ENCODE peak calls at places on chromosomes 13 and 19, in four cellular contexts. U is K562, N is HL-60, K is GM12878. E is an unnamed sample.

GRCh38 chr13:41668130-41668757 is 210.9 kb downstream of the RGCC start:
- DNase-seq in K (peak), N (peak), U (peak), E (no peak)

GRCh38 chr13:102620512-102620911 is 23.7 kb downstream of the TPP2 start:
- DNase-seq in K (no peak), U (no peak), N (no peak), E (no peak)

GRCh38 chr13:60788156-60788829 is 391.3 kb downstream of the TDRD3 start:
- DNase-seq in U (no peak), N (no peak), K (no peak), E (no peak)

GRCh38 chr13:21318891-21319532 is 140.1 kb downstream of the ZDHHC20 start:
- DNase-seq in K (no peak), N (no peak), U (no peak), E (no peak)

GRCh38 chr13:113393572-113394503 is 29.9 kb upstream of the GRTP1 start:
- DNase-seq in U (peak), N (no peak), K (peak), E (peak)

GRCh38 chr13:93226623-93227279 is at the start of gene GPC6:
- DNase-seq in N (no peak), U (peak), K (no peak), E (no peak)

GRCh38 chr19:58544591-58545285 is 874 bp downstream of the TRIM28 start:
- DNase-seq in U (peak), N (no peak), K (no peak), E (peak)

GRCh38 chr19:43780706-43781525 is at the start of gene KCNN4:
- DNase-seq in K (no peak), U (peak), N (peak), E (peak)

GRCh38 chr13:77022341-77022740 is 4.6 kb downstream of the FBXL3 start:
- DNase-seq in K (no peak), N (no peak), U (no peak), E (no peak)

GRCh38 chr13:97855570-97855970 is 97.9 kb upstream of the IPO5 start:
- DNase-seq in K (peak), U (peak), N (peak), E (no peak)

GRCh38 chr19:42695811-42696503 is 44.3 kb downstream of the PSG3 start:
- DNase-seq in K (no peak), N (no peak), U (no peak), E (no peak)

GRCh38 chr13:32811297-32811800 is 204.9 kb upstream of the KL start:
- DNase-seq in U (no peak), N (no peak), K (peak), E (peak)

GRCh38 chr13:25630327-25630726 is 258.6 kb downstream of the ATP8A2 start:
- DNase-seq in K (no peak), N (no peak), U (no peak), E (no peak)

GRCh38 chr19:49862411-49863253 is 4.7 kb downstream of the PNKP start:
- DNase-seq in U (peak), K (no peak), N (no peak), E (no peak)

GRCh38 chr13:84400711-84401110 is 518.4 kb upstream of the SLITRK1 start:
- DNase-seq in N (no peak), K (no peak), U (no peak), E (no peak)

GRCh38 chr19:4929186-4929585 is 19.9 kb downstream of the UHRF1 start:
- DNase-seq in U (no peak), K (no peak), N (no peak), E (no peak)

GRCh38 chr13:78497702-78498319 is 105.5 kb downstream of the POU4F1 start:
- DNase-seq in K (no peak), U (no peak), N (no peak), E (no peak)

GRCh38 chr13:78875792-78876580 is 217.0 kb upstream of the OBI1 start:
- DNase-seq in K (no peak), U (no peak), N (no peak), E (peak)

GRCh38 chr13:114089751-114090400 is 42.5 kb downstream of the RASA3 start:
- DNase-seq in N (no peak), U (no peak), K (no peak), E (no peak)

GRCh38 chr19:45499196-45500180 is 1.2 kb downstream of the PPM1N start:
- DNase-seq in N (no peak), U (peak), K (no peak), E (no peak)

GRCh38 chr13:100547805-100548204 is 40.8 kb downstream of the GGACT start:
- DNase-seq in N (no peak), U (no peak), K (no peak), E (no peak)

GRCh38 chr19:5896365-5897076 is 7.1 kb downstream of the NDUFA11 start:
- DNase-seq in U (no peak), N (no peak), K (no peak), E (no peak)

GRCh38 chr19:2887391-2887914 is 13.3 kb upstream of the ZNF57 start:
- DNase-seq in U (peak), N (peak), K (no peak), E (no peak)

GRCh38 chr13:29436291-29436690 is 159.2 kb downstream of the SLC7A1 start:
- DNase-seq in K (no peak), U (no peak), N (no peak), E (no peak)

GRCh38 chr19:1131718-1132552 is 28.1 kb downstream of the GPX4 start:
- DNase-seq in K (peak), U (peak), N (peak), E (peak)

GRCh38 chr13:99974296-99974938 is 2.9 kb upstream of the ZIC5 start:
- DNase-seq in U (no peak), N (no peak), K (no peak), E (no peak)

GRCh38 chr19:10505583-10506229 is 2.5 kb upstream of the KEAP1 start:
- DNase-seq in K (no peak), U (peak), N (peak), E (no peak)

GRCh38 chr19:32373614-32374295 is 28.3 kb downstream of the ZNF507 start:
- DNase-seq in N (no peak), K (no peak), U (peak), E (no peak)

GRCh38 chr13:42066542-42066941 is 18.1 kb downstream of the DGKH start:
- DNase-seq in U (no peak), N (no peak), K (no peak), E (no peak)

GRCh38 chr19:48333467-48334384 is 8.4 kb downstream of the EMP3 start:
- DNase-seq in K (peak), U (peak), N (peak), E (peak)

GRCh38 chr19:23070353-23070781 is 46.5 kb upstream of the ZNF730 start:
- DNase-seq in N (no peak), U (peak), K (no peak), E (peak)

GRCh38 chr13:111217661-111218060 is 102.6 kb downstream of the ARHGEF7 start:
- DNase-seq in N (no peak), K (no peak), U (no peak), E (no peak)

GRCh38 chr13:50014404-50014803 is 840 bp upstream of the KCNRG start:
- DNase-seq in K (no peak), U (peak), N (no peak), E (no peak)

GRCh38 chr13:45082964-45083363 is 37.3 kb upstream of the GTF2F2 start:
- DNase-seq in U (no peak), K (no peak), N (no peak), E (no peak)

GRCh38 chr19:6076675-6077463 is 33.4 kb downstream of the RFX2 start:
- DNase-seq in K (no peak), N (peak), U (no peak), E (no peak)

GRCh38 chr19:447816-448546 is 12.9 kb downstream of the SHC2 start:
- DNase-seq in K (no peak), N (no peak), U (no peak), E (no peak)

GRCh38 chr13:24680258-24680920 is at the start of gene ATP12A:
- DNase-seq in U (no peak), N (no peak), K (no peak), E (peak)

GRCh38 chr13:110560606-110561334 is 752 bp downstream of the RAB20 start:
- DNase-seq in N (no peak), K (no peak), U (no peak), E (peak)

DNA sequence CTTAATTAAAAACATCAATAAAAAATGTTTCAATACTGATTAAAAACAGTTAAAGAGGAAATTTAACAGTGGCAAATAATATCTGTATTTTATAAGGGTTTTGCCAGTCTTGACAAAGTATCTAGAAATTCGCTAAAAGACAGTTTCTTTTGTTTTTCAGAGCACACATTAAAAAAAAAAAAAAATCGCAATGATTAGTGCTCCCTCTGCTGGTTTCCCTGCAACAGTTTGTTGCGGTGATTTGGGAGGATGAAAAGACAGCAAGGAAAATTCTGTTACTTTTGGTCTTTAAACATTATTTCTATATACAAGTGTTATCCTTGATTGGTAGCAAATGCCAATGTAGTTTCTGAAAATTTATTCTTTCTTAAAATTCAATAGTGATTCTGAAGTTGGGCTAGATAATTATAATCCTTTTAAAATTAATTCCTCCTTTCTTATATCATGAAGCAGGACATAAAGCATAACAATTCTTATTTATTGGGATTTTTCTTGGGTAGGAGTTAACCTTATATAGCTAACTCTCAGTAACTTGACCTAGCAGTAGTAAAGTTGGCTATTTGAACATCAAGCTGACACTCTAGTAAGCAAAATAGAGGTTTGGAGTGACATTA is 23.1 kb upstream of the SPRY2 start:
- DNase-seq in K (no peak), N (no peak), U (no peak), E (no peak)
- TF ChIP-seq SPI1 in K (no peak), N (no peak), U (no peak), E (no peak)

GRCh38 chr19:13045812-13046211 is 50.5 kb downstream of the NFIX start:
- DNase-seq in K (no peak), N (no peak), U (no peak), E (no peak)
- TF ChIP-seq POLR2AphosphoS5 in K (no peak), N (no peak), U (no peak), E (no peak)

GRCh38 chr13:95087746-95088305 is 213.4 kb downstream of the ABCC4 start:
- DNase-seq in K (no peak), U (no peak), N (peak), E (no peak)
- TF ChIP-seq SPI1 in K (no peak), U (no peak), N (no peak), E (no peak)

GRCh38 chr19:18017275-18018083 is 9.5 kb downstream of the ARRDC2 start:
- DNase-seq in N (no peak), U (peak), K (no peak), E (no peak)

GRCh38 chr19:18020212-18021067 is 12.5 kb downstream of the ARRDC2 start:
- DNase-seq in U (peak), K (no peak), N (no peak), E (no peak)

GRCh38 chr19:18023596-18024212 is 15.7 kb downstream of the ARRDC2 start:
- DNase-seq in N (peak), K (no peak), U (peak), E (no peak)

GRCh38 chr19:18027151-18027550 is 19.2 kb downstream of the ARRDC2 start:
- DNase-seq in K (no peak), N (no peak), U (no peak), E (no peak)

DNA sequence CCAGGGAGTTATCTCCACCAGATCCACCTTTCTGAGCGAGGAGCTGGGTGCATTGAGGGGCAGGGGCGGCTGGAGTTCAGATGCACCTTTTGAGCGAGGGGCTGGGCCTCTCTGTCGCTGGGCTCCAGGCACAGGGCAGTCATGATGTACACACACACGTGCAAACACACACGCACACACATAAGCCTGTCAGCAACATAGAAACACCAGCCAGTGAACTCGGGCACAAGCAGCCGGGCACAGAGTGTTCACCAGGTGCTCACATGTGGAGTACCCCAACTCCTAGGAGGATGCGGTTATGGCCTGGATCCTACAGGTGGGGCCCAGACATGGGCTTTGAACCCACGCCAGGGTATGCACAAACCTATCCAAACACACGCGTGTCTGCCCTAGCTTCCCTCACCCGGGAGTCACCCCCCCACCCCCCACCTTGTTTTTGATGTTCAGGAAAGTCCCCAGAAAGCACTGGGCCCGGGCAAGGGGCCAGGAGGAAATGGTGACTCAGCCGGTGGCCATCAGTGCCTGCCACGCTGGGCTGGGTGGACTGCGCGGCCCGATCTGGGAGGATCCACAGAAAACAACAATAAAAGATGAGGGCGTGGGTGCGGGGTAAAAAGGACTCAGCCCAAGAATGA is 13.3 kb downstream of the ARRDC2 start:
- DNase-seq in U (peak), N (no peak), K (no peak), E (no peak)
- TF ChIP-seq POLR2AphosphoS5 in U (peak), N (no peak), K (no peak), E (no peak)

DNA sequence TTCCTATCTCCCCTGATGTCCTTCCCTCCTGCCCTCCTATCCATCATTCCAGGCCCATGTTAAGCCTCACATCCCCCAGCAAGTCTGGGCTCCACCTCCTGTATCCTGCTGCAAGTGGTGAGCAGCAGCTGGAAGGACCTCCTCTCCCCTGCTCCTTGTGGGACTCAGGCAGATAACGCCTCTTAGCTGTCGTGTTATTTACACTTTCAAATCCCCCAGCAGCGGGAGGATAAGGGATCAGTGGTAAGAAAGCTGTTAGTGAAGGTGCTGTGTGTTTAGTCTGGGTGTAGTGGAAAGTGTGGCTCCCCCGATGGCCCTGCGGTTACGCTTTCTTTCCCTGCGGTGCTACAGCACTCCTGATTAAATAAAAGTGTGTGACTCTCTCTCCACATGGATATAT is 211.9 kb downstream of the ZNF536 start:
- DNase-seq in N (no peak), K (no peak), U (no peak), E (no peak)
- TF ChIP-seq SPI1 in N (no peak), K (no peak), U (no peak), E (no peak)

DNA sequence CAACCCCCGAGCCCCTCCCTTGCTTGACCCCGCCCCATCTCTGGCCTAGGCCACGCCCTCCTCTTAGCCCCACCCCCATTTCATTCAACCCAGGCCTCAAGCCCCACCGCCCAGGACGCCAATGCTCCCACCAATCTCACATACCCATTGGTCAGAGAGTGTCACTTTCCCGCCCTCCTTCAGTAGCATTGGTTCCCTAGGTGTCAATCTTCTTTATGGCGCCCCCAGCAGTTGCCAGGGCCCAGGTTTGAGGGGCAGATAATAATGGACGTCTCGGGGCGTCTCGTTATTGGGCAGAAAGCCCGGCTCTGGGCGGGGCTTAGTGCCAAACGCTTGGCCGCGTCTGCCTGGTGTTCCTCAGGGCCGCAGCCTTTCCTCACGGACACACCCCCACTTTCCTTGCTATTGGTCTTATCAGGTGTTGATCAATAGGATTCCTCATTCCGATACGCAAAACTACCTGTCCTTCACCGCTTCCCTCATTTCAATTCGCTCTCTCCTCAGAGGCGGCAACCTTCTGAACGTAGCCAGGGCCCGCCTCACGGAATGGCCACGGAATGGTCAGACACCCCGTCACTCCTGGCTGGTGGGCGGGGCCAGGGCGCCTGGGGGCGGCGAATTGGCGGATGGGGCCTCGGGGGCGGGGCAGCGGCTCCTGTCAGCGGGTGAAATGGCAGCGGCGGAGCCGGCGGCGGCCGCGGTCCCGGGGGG is at the start of gene EVI5L:
- DNase-seq in U (peak), N (peak), K (peak), E (peak)
- TF ChIP-seq POLR2AphosphoS5 in U (no peak), N (no peak), K (no peak), E (no peak)

DNA sequence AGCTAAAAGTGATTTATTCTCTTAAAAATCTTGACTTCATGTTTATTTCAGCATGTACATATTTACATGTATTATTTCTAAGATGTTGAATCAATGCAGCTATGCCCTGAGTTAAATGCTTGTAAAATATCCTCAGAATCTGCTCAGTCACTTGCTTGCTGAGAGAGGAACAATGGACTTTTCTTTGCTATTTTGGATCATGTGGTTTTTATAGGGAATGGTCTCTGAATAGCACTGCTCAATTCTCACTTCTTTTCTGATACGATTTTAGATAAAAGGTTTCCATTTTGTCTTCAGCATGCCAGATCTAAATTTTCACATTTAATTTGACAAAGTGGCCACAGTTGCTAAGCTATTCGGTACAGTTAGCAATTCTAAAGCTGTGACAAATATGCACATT is 113.3 kb downstream of the MYO16 start:
- DNase-seq in U (no peak), K (no peak), N (no peak), E (no peak)
- TF ChIP-seq SPI1 in U (no peak), K (no peak), N (no peak), E (no peak)

DNA sequence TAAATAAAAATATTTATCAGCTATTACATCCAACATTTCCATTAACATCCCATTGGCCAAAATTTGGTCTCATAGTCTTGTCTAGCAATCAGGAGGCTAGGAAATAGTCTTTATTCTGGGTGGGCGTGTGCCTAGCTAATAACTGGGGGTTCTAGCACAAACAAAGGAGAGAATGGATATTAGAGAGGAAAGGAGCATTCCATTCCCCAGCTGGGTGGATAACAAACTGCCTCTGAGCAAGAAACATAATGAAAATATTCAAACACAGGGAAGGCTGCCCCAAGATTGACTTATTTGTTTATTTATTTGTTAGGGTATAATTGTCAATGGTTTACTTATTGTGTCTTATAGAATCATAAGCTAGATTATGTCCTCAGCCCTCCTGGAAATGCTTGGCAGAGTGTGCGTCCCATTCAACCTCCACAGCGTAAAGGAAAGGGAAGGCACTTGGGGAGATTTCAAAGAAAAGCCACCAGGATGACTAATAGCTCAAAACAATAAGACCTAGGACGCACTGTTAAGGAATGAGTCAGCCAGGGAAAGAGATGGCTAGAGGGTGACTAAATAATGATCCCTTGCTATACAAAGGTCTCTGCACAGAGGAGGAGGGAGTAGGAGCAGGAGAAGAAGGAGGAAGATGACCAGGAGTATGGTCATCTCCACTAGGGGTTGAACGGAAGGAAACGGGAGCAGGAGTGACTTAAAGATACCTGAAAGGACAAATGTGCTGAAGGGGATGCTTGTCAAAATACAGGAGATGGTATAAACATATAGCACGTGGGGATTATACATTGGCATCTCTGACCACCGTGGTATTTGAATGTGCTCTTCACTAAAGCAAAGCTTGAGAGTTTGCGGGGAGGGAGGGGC is 23.5 kb upstream of the USP12 start:
- DNase-seq in K (no peak), U (peak), N (no peak), E (no peak)
- TF ChIP-seq POLR2AphosphoS5 in K (no peak), U (no peak), N (no peak), E (no peak)

E was measured in GM12891.